ENCODE peak calls at places on chromosome 22, in five cellular contexts. U, P, Y, M and N are unnamed samples.

GRCh38 chr22:22133910-22134309 is 110.7 kb upstream of the VPREB1 start:
- DNase-seq in Y (no peak), U (no peak), M (no peak), P (no peak), N (no peak)

GRCh38 chr22:45726081-45726480 is 54.4 kb downstream of the ATXN10 start:
- DNase-seq in U (no peak), M (no peak), Y (no peak), P (no peak), N (no peak)

GRCh38 chr22:49574861-49575702 is 252.6 kb downstream of the BRD1 start:
- DNase-seq in U (no peak), M (no peak), P (peak), Y (no peak), N (no peak)

GRCh38 chr22:29872145-29872893 is 10.7 kb upstream of the MTMR3 start:
- DNase-seq in M (no peak), U (peak), Y (no peak), P (no peak), N (no peak)

GRCh38 chr22:45441158-45441557 is 27.7 kb downstream of the RIBC2 start:
- DNase-seq in P (peak), Y (peak), M (peak), U (peak), N (peak)

GRCh38 chr22:37498289-37498909 is 12.2 kb upstream of the MFNG start:
- DNase-seq in U (peak), P (peak), M (no peak), Y (no peak), N (no peak)

GRCh38 chr22:32204856-32205722 is at the start of gene RFPL2:
- DNase-seq in M (no peak), P (peak), U (no peak), Y (peak), N (peak)

GRCh38 chr22:22168190-22168940 is 76.2 kb upstream of the VPREB1 start:
- DNase-seq in M (peak), Y (peak), P (peak), U (peak), N (peak)

GRCh38 chr22:48940988-48941902 is 886.4 kb downstream of the BRD1 start:
- DNase-seq in P (no peak), U (no peak), Y (no peak), M (no peak), N (no peak)

GRCh38 chr22:44869196-44869595 is 116.8 kb downstream of the ARHGAP8 start:
- DNase-seq in M (peak), Y (no peak), P (peak), U (no peak), N (peak)

GRCh38 chr22:22463855-22464540 is 44.5 kb downstream of the ZNF280B start:
- DNase-seq in Y (peak), P (peak), U (peak), M (peak), N (peak)

GRCh38 chr22:49531533-49531895 is 296.2 kb downstream of the BRD1 start:
- DNase-seq in M (no peak), P (no peak), U (no peak), Y (no peak), N (no peak)

GRCh38 chr22:40463017-40463631 is 92.7 kb downstream of the SGSM3 start:
- DNase-seq in Y (no peak), P (no peak), U (no peak), M (no peak), N (no peak)

GRCh38 chr22:48743601-48744282 is 1083.9 kb downstream of the BRD1 start:
- DNase-seq in Y (no peak), M (no peak), U (no peak), P (no peak), N (no peak)

GRCh38 chr22:38953577-38954413 is 3.6 kb upstream of the APOBEC3A start:
- DNase-seq in M (peak), P (no peak), U (peak), Y (no peak), N (peak)

GRCh38 chr22:50306753-50307749 is at the start of gene PLXNB2:
- DNase-seq in P (peak), Y (peak), U (peak), M (peak), N (peak)

GRCh38 chr22:26592368-26593015 is 2.6 kb upstream of the TPST2 start:
- DNase-seq in U (peak), M (no peak), Y (no peak), P (no peak), N (no peak)

GRCh38 chr22:35274154-35274871 is 17.0 kb downstream of the HMGXB4 start:
- DNase-seq in P (no peak), M (peak), U (no peak), Y (no peak), N (no peak)

GRCh38 chr22:45302751-45303150 is 7.0 kb upstream of the FAM118A start:
- DNase-seq in P (no peak), M (peak), U (no peak), Y (no peak), N (no peak)

GRCh38 chr22:36397081-36397766 is 9.5 kb upstream of the MYH9 start:
- DNase-seq in M (peak), Y (no peak), P (no peak), U (no peak), N (peak)

GRCh38 chr22:36397767-36398093 is 10.0 kb upstream of the MYH9 start:
- DNase-seq in Y (no peak), U (no peak), P (no peak), M (no peak), N (no peak)

GRCh38 chr22:36395061-36395849 is 7.5 kb upstream of the MYH9 start:
- DNase-seq in Y (no peak), P (no peak), U (no peak), M (peak), N (no peak)

GRCh38 chr22:36398602-36399472 is 11.1 kb upstream of the MYH9 start:
- DNase-seq in Y (no peak), M (peak), U (no peak), P (no peak), N (peak)

GRCh38 chr22:36395922-36396321 is 8.2 kb upstream of the MYH9 start:
- DNase-seq in U (no peak), P (peak), M (peak), Y (no peak), N (peak)
- H3K9ac ChIP-seq in U (no peak), P (no peak), M (no peak), Y (no peak), N (no peak)

DNA sequence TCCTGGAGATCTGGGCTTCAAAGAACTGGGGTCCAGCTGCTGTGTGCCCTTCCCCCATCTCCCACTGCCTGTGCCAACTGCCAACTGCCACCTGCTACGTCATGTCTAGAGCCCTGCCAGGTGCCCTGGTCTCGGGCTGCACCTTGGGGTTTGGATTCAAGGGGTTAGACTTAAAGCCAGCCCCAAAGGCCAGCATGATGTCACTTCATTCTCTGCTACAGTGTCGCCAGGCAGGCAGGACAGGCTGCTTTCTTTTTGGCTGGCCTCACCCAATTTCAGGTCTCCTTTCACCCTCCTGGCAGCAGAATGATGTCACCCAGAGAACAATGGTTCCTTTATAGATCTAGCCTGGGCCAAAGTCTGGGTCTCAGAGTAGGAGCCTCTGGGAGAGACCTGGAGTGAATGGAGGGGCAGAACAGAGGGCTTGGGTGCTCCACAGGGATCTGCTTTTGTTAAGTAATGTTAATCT is 79.5 kb upstream of the CRYBB3 start:
- DNase-seq in P (no peak), M (peak), Y (peak), U (no peak), N (no peak)
- H3K27ac ChIP-seq in P (no peak), M (peak), Y (peak), U (no peak), N (no peak)

GRCh38 chr22:24170189-24170588 is 11.1 kb upstream of the SUSD2 start:
- DNase-seq in U (no peak), P (peak), Y (no peak), M (no peak), N (no peak)
- TF ChIP-seq EZH2phosphoT487 in U (no peak), P (no peak), Y (no peak), M (no peak), N (no peak)

DNA sequence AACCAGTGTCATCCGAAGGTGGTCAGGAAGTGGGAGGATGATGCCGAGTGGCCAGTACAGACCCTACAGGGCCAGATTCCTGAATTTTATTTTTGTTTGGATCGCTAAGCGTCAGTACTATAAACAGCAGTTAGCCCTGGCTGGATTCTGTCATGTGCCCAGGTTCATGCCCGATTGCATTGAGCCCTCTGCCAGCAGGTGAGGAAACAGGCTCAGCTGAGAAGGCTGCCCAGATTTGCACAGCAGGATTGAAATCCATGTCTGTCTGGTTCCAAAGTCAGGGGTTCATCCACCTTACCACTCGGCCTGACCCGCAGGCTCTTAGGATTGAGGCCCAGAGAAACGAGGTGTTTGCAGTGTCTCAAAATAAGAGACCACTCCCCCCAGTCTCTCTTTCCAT is 9.1 kb upstream of the TBC1D22A start:
- DNase-seq in U (no peak), M (no peak), P (no peak), Y (no peak), N (no peak)
- H3K9ac ChIP-seq in U (no peak), M (peak), P (peak), Y (peak), N (peak)

DNA sequence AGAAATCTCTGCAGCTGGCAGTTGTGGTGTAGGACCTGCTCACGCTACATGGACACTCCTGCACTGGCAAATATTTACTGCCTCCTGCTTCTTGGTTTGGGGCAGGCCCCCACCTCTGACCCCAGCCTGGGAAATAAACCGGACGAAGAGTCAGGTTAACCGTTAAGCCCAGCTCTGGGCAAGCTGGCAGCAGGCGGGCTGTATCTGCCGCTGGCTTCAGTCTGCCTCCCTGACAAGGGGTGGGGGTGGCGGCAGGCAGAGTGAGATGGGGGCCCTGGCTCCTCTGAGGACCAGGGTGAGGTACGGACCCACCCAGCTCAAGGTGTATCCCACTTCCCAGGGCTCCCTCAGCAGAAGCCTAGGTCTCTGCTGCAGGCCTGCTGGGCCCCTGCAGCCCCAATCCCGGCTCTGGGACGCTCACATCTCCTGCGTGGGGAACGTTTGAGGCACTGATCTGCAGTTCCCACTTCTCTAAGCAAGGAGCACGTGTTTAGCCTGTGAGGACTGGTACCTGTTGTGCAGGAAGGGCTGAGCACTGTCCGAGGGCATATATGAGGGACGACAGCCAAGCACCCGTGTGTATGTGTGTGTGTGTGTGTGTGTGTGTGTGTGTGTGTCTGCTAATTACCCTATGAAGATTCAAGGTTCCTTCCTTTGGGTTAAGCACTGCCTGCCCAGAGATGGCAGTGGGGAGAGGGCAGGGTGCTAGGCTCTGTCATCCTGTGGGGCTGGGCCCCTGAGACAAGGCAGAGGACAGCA is 1.1 kb upstream of the LRRC75B start:
- DNase-seq in U (no peak), P (peak), Y (no peak), M (no peak), N (no peak)
- H3K27ac ChIP-seq in U (no peak), P (no peak), Y (no peak), M (no peak), N (no peak)

DNA sequence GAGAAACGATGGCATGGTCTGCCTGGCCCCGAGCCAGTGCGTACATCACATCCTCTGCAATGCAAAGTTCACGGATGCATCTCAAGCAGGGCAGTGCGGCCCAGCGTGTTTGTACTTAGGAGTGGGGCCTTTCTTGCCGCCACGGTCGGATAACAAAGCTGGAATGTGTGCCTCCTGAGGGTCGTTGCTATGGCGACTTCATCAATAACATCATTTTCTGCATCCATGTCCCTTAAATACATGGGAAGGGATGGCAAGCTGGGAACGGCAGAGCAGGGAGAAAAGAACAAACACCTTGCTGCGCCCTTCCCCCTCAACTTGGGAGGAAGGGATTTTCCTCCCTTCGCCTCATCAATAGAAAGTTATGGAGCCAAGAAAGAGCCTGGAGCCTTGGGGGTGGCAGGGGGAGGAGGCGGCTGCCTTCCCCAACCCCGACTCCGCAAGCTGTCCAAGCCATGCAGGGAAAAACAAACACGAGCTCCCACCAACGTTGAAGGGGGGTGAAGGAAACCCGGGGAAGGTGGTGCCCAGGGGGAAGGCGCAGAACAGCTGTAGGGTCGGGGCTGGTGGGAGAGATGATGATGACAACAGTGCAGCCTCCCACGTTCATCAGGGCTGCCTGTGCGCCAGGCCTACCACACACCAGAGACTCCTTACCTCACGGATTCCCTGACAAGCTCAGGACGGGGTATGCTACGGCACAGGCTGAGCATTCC is 73.7 kb downstream of the SCUBE1 start:
- DNase-seq in M (no peak), U (no peak), P (no peak), Y (no peak), N (no peak)
- TF ChIP-seq EZH2phosphoT487 in M (no peak), U (no peak), P (no peak), Y (no peak), N (no peak)

DNA sequence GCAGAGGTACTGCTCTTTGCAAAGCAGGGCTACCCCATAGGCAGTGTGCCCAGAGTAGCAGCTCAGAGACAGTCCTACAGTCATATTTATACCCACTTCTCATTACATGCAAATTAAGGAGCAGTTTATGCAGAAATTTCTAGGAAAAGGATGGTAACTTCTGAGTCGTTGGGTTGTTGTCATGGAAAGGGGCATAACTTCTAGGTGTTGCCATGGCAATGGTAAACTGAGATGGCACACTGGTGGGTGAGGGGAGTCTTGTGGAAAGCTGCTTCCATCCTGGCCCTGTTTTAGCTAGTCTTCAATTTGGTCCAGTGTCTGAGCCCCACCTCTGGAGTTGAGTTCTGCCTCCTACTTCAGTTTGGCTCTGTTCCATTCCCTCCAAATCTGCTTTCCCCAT is 77.4 kb downstream of the MN1 start:
- DNase-seq in U (no peak), P (no peak), M (no peak), Y (no peak), N (peak)
- H3K9ac ChIP-seq in U (no peak), P (no peak), M (no peak), Y (no peak), N (no peak)